ENCODE peak calls at places on chromosomes 5 and 9, in five cellular contexts. C is A549, G is GM12878, R is IMR-90, Y is K562. X is an unnamed sample.
A peak's percentile ranks its signal among the peaks of the same experiment; 100 is the strongest.

GRCh38 chr9:108704156-108704852 is 151.5 kb downstream of the ACTL7B start:
- DNase-seq in C (no peak), G (peak; percentile 4), R (no peak), Y (no peak), X (no peak)

GRCh38 chr5:133124891-133125290 is 73.1 kb downstream of the HSPA4 start:
- DNase-seq in C (no peak), G (no peak), R (no peak), Y (no peak), X (no peak)

GRCh38 chr5:41270423-41271251 is 57.3 kb upstream of the C6 start:
- DNase-seq in C (peak; percentile 66), G (no peak), R (peak; percentile 76), Y (no peak), X (peak; percentile 18)

GRCh38 chr9:136695955-136696354 is 8.7 kb upstream of the AGPAT2 start:
- DNase-seq in C (no peak), G (no peak), R (no peak), Y (no peak), X (no peak)

GRCh38 chr9:125756499-125756898 is 9.3 kb downstream of the PBX3 start:
- DNase-seq in C (no peak), G (no peak), R (no peak), Y (no peak), X (no peak)

GRCh38 chr5:115636008-115636407 is 10.2 kb upstream of the TMED7 start:
- DNase-seq in C (no peak), G (no peak), R (no peak), Y (no peak), X (no peak)

GRCh38 chr5:129496410-129496809 is 36.3 kb downstream of the ADAMTS19 start:
- DNase-seq in C (no peak), G (no peak), R (no peak), Y (no peak), X (no peak)

GRCh38 chr5:125370486-125370885 is 624.0 kb upstream of the ZNF608 start:
- DNase-seq in C (no peak), G (no peak), R (no peak), Y (no peak), X (no peak)

GRCh38 chr5:3195991-3196390 is 399.6 kb upstream of the IRX1 start:
- DNase-seq in C (no peak), G (no peak), R (no peak), Y (no peak), X (no peak)

GRCh38 chr9:21770877-21771560 is 31.4 kb upstream of the MTAP start:
- DNase-seq in C (peak; percentile 19), G (no peak), R (peak; percentile 88), Y (no peak), X (no peak)

GRCh38 chr5:132022737-132023136 is 11.3 kb upstream of the ACSL6 start:
- DNase-seq in C (no peak), G (no peak), R (no peak), Y (peak; percentile 35), X (no peak)

GRCh38 chr5:104652271-104652861 is 1089.8 kb upstream of the NUDT12 start:
- DNase-seq in C (no peak), G (no peak), R (no peak), Y (no peak), X (no peak)

GRCh38 chr9:70421272-70422180 is 7.1 kb upstream of the KLF9 start:
- DNase-seq in C (no peak), G (no peak), R (peak; percentile 54), Y (no peak), X (no peak)

GRCh38 chr9:89687216-89687615 is 82.4 kb downstream of the GADD45G start:
- DNase-seq in C (no peak), G (no peak), R (no peak), Y (no peak), X (no peak)

GRCh38 chr5:109364977-109365376 is 44.8 kb downstream of the PJA2 start:
- DNase-seq in C (no peak), G (no peak), R (no peak), Y (no peak), X (no peak)

GRCh38 chr5:103035701-103036100 is 84.2 kb downstream of the GIN1 start:
- DNase-seq in C (no peak), G (no peak), R (no peak), Y (no peak), X (no peak)

GRCh38 chr9:8895498-8896224 is 1096.1 kb upstream of the DMAC1 start:
- DNase-seq in C (peak; percentile 28), G (no peak), R (peak; percentile 16), Y (no peak), X (peak; percentile 41)

GRCh38 chr5:159799701-159800100 is 116.6 kb upstream of the ADRA1B start:
- DNase-seq in C (no peak), G (no peak), R (no peak), Y (no peak), X (no peak)

GRCh38 chr5:99037668-99038067 is 108.9 kb upstream of the CHD1 start:
- DNase-seq in C (no peak), G (no peak), R (no peak), Y (no peak), X (no peak)

GRCh38 chr9:107487521-107488399 is 1.8 kb downstream of the KLF4 start:
- DNase-seq in C (peak; percentile 69), G (no peak), R (no peak), Y (no peak), X (peak; percentile 64)

GRCh38 chr5:87121315-87122170 is 146.1 kb upstream of the RASA1 start:
- DNase-seq in C (peak; percentile 46), G (peak; percentile 75), R (peak; percentile 91), Y (no peak), X (no peak)

GRCh38 chr9:36018755-36019720 is 17.7 kb upstream of the RECK start:
- DNase-seq in C (no peak), G (no peak), R (peak; percentile 81), Y (no peak), X (peak; percentile 33)

GRCh38 chr5:169567079-169567478 is 16.5 kb upstream of the SPDL1 start:
- DNase-seq in C (no peak), G (no peak), R (peak; percentile 10), Y (no peak), X (no peak)

GRCh38 chr5:50808406-50808805 is 142.0 kb downstream of the PARP8 start:
- DNase-seq in C (no peak), G (no peak), R (no peak), Y (no peak), X (no peak)
- TF ChIP-seq RCOR1 in C (no peak), G (no peak), R (no peak), Y (no peak), X (no peak)

DNA sequence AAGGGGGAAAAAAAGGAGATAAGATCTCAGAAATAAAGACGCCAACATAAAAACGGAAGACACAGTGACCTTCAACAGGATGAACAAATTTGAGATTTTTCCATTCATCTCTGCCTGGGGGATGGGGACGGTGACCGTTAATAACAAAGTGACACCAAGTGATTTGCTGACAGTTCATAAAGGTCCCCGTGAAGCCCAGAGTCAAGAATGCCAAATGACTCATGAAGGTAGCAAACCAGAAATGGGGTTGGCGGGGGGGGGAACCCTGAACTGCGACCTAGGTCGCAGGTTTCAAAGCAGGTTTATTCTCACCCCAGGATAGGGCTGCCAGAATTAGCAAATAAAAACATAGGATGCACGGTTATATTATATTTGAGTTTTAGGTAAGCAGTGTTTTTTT is 21.1 kb upstream of the SHB start:
- DNase-seq in C (no peak), G (no peak), R (no peak), Y (no peak), X (no peak)
- TF ChIP-seq RCOR1 in C (no peak), G (no peak), R (no peak), Y (no peak), X (no peak)

DNA sequence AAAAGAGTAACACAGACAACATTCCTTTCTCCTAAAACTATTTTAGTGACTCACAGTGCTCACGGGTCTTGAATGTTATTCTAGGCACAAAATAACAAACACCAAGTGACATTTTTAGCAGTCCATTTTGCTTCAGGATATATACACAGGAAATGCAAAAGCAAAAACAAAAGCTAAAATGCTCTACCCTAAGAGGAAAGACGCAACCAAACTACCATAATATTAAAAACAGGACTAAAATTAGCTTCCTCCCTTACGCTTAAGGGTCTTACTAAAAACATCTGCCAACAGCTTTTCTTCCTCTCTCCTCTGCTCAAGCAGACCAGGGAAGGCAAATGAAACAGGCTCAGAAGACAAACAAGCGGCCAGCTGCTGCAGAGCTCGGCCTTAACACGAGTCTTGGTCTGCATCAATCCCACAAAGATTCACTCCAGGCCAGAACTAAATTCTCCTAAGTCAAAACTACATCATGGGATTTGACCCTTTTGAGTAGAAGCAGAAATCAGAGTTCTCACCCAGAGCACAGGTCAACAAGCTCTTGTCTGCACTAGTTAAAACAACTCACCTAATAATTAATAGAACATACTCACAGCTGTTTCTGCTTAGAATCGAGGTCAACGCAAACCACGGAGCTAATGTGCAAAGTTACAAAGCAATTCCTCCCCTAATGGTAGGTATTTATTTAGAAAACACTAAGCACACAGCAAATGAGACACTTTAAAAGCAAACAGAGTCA is 62.3 kb downstream of the RAPGEF1 start:
- DNase-seq in C (no peak), G (peak; percentile 71), R (peak; percentile 83), Y (no peak), X (peak; percentile 39)
- TF ChIP-seq RCOR1 in C (no peak), G (no peak), R (no peak), Y (no peak), X (no peak)

DNA sequence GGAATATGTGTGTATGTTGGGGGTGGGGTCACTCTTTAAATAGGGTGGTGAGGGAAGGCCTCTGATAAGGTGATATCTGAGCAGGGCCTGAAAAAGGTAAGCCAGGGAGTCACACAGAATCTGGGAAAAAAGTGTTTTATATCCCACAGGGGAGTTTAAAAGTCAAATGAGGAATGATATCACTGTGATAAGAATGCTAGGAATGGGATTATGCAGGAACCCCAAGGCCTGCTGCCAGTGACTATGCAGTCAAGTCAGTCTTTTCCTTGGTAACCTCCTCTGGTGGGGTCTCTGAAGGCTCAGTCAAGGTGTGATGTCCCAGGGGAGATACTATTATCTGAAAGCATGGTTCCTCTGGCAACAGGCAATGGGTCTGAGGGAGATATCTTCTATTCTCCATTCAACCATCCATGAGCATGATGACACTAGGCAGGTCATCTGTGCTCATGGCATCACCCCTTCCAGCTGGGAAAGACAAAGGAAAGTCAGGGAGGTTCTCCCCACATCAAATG is 53.5 kb downstream of the GRIA1 start:
- DNase-seq in C (no peak), G (no peak), R (peak; percentile 45), Y (no peak), X (no peak)
- TF ChIP-seq RCOR1 in C (no peak), G (no peak), R (no peak), Y (no peak), X (no peak)

DNA sequence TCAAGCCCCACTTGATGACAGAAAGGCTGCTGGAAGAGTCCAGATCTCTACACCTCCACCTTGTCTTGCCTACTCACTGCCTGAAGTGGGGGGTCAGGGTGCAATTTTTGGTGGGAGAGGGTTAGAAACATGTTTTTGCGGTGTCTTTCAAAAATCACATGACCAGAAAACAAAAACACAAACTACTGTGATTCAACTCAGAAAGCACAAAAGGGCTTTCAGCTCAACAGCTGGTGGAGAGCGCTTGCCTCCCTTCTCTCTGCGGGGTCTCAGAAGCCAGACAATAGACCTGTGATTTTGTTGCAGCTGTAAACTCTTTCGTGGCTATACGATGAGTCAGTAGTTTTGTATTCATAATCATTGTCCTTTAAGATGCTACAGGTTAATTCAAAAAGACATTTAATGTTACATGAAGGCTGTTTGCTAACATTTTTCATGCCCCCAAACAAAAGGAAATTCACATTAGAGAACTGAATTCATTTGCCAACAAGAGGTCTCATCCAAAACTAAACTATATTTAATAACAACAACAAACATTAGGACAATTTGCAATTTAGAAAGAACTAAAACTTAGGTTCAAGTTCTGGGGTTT is 172.6 kb upstream of the RAI14 start:
- DNase-seq in C (no peak), G (no peak), R (no peak), Y (no peak), X (no peak)
- TF ChIP-seq RCOR1 in C (no peak), G (no peak), R (no peak), Y (no peak), X (no peak)

GRCh38 chr5:82352146-82352791 is 74.1 kb upstream of the RPS23 start:
- DNase-seq in C (no peak), G (no peak), R (peak; percentile 50), Y (no peak), X (no peak)
- TF ChIP-seq RCOR1 in C (no peak), G (no peak), R (no peak), Y (no peak), X (no peak)

X was measured in SK-N-SH.